ENCODE peak calls at places on chromosomes 16 and 17, in five cellular contexts. Z is K562, D is HepG2, Y is HCT116, N is SK-N-SH. O is an unnamed sample.

GRCh38 chr17:8312726-8313600 is 2.9 kb downstream of the ARHGEF15 start:
- DNase-seq in Z (no peak), D (no peak), Y (no peak), N (no peak), O (no peak)

GRCh38 chr17:57257911-57258885 is 1.9 kb downstream of the MSI2 start:
- DNase-seq in Z (peak), D (peak), Y (no peak), N (no peak), O (no peak)

GRCh38 chr16:5200123-5200522 is 102.5 kb upstream of the EEF2KMT start:
- DNase-seq in Z (no peak), D (no peak), Y (no peak), N (no peak), O (no peak)

GRCh38 chr16:11236855-11237254 is 19.1 kb downstream of the SOCS1 start:
- DNase-seq in Z (no peak), D (no peak), Y (no peak), N (no peak), O (no peak)

GRCh38 chr17:50565559-50566350 is 5.2 kb downstream of the CACNA1G start:
- DNase-seq in Z (no peak), D (no peak), Y (no peak), N (peak), O (peak)

GRCh38 chr16:78866556-78866955 is 734.0 kb downstream of the MAF start:
- DNase-seq in Z (no peak), D (no peak), Y (no peak), N (no peak), O (no peak)

GRCh38 chr16:16100631-16101030 is 122.7 kb downstream of the ABCC6 start:
- DNase-seq in Z (no peak), D (no peak), Y (no peak), N (no peak), O (no peak)

GRCh38 chr17:64270885-64271284 is 7.8 kb upstream of the TEX2 start:
- DNase-seq in Z (no peak), D (no peak), Y (no peak), N (no peak), O (no peak)

GRCh38 chr17:16945513-16946201 is 26.3 kb downstream of the TNFRSF13B start:
- DNase-seq in Z (no peak), D (no peak), Y (peak), N (peak), O (peak)

GRCh38 chr17:40418428-40418706 is 671 bp upstream of the TOP2A start:
- DNase-seq in Z (no peak), D (no peak), Y (no peak), N (no peak), O (no peak)

GRCh38 chr16:75486014-75486404 is 9.2 kb downstream of the CHST6 start:
- DNase-seq in Z (no peak), D (no peak), Y (no peak), N (no peak), O (peak)

GRCh38 chr16:68707341-68708152 is 29.5 kb upstream of the CDH1 start:
- DNase-seq in Z (peak), D (peak), Y (peak), N (no peak), O (no peak)

GRCh38 chr17:21296097-21297025 is 11.8 kb downstream of the MAP2K3 start:
- DNase-seq in Z (peak), D (no peak), Y (no peak), N (peak), O (no peak)

GRCh38 chr16:21253470-21253869 is 20.0 kb downstream of the ANKS4B start:
- DNase-seq in Z (peak), D (peak), Y (no peak), N (no peak), O (no peak)

GRCh38 chr16:29763326-29763725 is 14.7 kb upstream of the ZG16 start:
- DNase-seq in Z (no peak), D (no peak), Y (no peak), N (no peak), O (no peak)
- TF ChIP-seq JUND in Z (no peak), D (no peak), Y (no peak), N (no peak), O (no peak)

GRCh38 chr16:67236551-67237395 is 9.8 kb downstream of the TMEM208 start:
- DNase-seq in Z (peak), D (peak), Y (peak), N (peak), O (peak)
- TF ChIP-seq JUND in Z (no peak), D (no peak), Y (no peak), N (no peak), O (no peak)

GRCh38 chr16:17377360-17378324 is 93.1 kb downstream of the XYLT1 start:
- DNase-seq in Z (no peak), D (no peak), Y (no peak), N (no peak), O (no peak)

GRCh38 chr16:17374668-17375255 is 96.0 kb downstream of the XYLT1 start:
- DNase-seq in Z (no peak), D (no peak), Y (no peak), N (no peak), O (no peak)

GRCh38 chr16:17372383-17372782 is 98.4 kb downstream of the XYLT1 start:
- DNase-seq in Z (no peak), D (no peak), Y (no peak), N (no peak), O (no peak)

GRCh38 chr16:17373533-17373932 is 97.2 kb downstream of the XYLT1 start:
- DNase-seq in Z (no peak), D (no peak), Y (no peak), N (no peak), O (no peak)

DNA sequence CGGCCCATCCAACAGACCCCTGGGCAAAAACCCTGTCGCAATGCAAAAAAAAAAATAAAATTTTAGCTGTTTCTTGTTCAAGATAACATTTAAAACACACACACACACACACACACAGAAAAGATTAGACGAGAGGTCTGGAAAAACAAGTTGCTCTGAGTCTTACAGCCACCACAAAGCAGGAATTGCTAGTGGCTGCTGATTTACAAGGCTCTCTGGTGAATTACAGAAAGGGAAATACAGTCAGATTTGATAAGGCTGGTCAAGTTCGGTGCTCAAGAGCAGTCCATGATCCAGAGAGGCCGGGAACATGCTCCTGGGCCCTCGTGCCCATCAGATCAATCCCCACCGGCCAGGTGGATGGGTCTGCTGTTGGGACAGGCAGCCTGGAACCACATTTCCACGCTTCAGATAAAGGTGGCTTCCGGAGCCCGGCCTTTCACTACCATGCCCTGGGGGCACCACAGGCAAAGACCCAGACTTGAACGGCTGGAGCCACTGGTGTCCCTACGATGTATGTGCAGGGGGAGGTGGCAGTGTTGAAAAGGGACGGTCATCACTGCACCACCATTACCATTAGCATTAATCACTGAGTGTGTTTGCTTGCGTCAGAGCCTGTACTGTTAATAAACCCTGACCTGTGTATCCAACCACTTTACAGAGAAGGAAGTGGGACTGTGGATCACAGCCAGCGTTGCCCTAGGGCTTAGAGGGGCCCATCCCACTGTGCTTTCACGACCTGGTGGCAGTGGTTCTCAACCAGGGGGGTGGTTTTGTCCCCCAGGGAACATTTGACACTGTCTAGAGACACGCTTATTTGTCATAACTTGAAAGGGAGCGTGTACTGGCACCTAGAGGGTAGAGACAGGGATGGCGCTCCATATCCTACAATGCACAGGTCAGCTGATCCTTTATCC is 95.1 kb downstream of the XYLT1 start:
- DNase-seq in Z (no peak), D (no peak), Y (no peak), N (peak), O (no peak)
- TF ChIP-seq JUND in Z (no peak), D (no peak), Y (no peak), N (no peak), O (no peak)

GRCh38 chr16:19315889-19316288 is 30.4 kb downstream of the CLEC19A start:
- DNase-seq in Z (no peak), D (no peak), Y (no peak), N (no peak), O (no peak)
- TF ChIP-seq JUND in Z (no peak), D (no peak), Y (no peak), N (no peak), O (no peak)

O was measured in T47D.